ENCODE peak calls at places on chromosomes 6 and 20, in five cellular contexts. L is left lung; E is naive thymus-derived CD4-positive, alpha-beta T cell; F is IMR-90; I is kidney glomerular epithelial cell. T is an unnamed sample.

GRCh38 chr6:158259845-158260244 is 52.4 kb upstream of the TULP4 start:
- DNase-seq in L (no peak), E (no peak), F (no peak), I (no peak), T (no peak)

GRCh38 chr6:104711371-104711770 is 148.3 kb downstream of the HACE1 start:
- DNase-seq in L (no peak), E (no peak), F (peak; percentile 51), I (no peak), T (no peak)

GRCh38 chr6:109705258-109705657 is 14.2 kb downstream of the FIG4 start:
- DNase-seq in L (peak; percentile 80), E (peak; percentile 61), F (peak; percentile 88), I (peak; percentile 92), T (peak; percentile 80)

GRCh38 chr20:17504898-17505663 is 26.1 kb downstream of the BFSP1 start:
- DNase-seq in L (peak; percentile 62), E (peak; percentile 52), F (peak; percentile 59), I (peak; percentile 27), T (peak; percentile 83)

GRCh38 chr6:4672772-4673171 is 103.4 kb upstream of the CDYL start:
- DNase-seq in L (no peak), E (no peak), F (peak; percentile 63), I (no peak), T (no peak)

GRCh38 chr6:142569676-142570075 is 267.9 kb downstream of the ADGRG6 start:
- DNase-seq in L (no peak), E (peak; percentile 58), F (no peak), I (peak; percentile 30), T (no peak)

GRCh38 chr6:130547723-130548122 is 181.9 kb downstream of the TMEM200A start:
- DNase-seq in L (no peak), E (no peak), F (no peak), I (no peak), T (no peak)

GRCh38 chr6:16420715-16421461 is 182.5 kb downstream of the GMPR start:
- DNase-seq in L (no peak), E (peak; percentile 33), F (peak; percentile 83), I (no peak), T (peak; percentile 55)

GRCh38 chr6:118152524-118152923 is 245.5 kb downstream of the SLC35F1 start:
- DNase-seq in L (no peak), E (no peak), F (no peak), I (no peak), T (no peak)

GRCh38 chr6:21500314-21500713 is 93.2 kb upstream of the SOX4 start:
- DNase-seq in L (no peak), E (no peak), F (no peak), I (no peak), T (no peak)

GRCh38 chr6:94130458-94130857 is 711.1 kb upstream of the EPHA7 start:
- DNase-seq in L (no peak), E (no peak), F (no peak), I (no peak), T (no peak)

GRCh38 chr6:30548375-30548774 is 7.9 kb downstream of the GNL1 start:
- DNase-seq in L (no peak), E (no peak), F (peak; percentile 65), I (peak; percentile 30), T (no peak)

GRCh38 chr20:41133709-41134361 is 3.5 kb upstream of the PLCG1 start:
- DNase-seq in L (no peak), E (no peak), F (peak; percentile 18), I (no peak), T (no peak)

GRCh38 chr6:150091466-150091865 is 22.5 kb upstream of the ULBP3 start:
- DNase-seq in L (no peak), E (no peak), F (no peak), I (peak; percentile 45), T (no peak)

GRCh38 chr6:48826318-48826595 is 636.8 kb downstream of the MMUT start:
- DNase-seq in L (no peak), E (no peak), F (no peak), I (no peak), T (no peak)

GRCh38 chr6:39003072-39003471 is 45.5 kb upstream of the GLP1R start:
- DNase-seq in L (no peak), E (no peak), F (no peak), I (no peak), T (no peak)

GRCh38 chr20:9617062-9617461 is 102.7 kb downstream of the LAMP5 start:
- DNase-seq in L (peak; percentile 53), E (peak; percentile 18), F (peak; percentile 66), I (peak; percentile 30), T (peak; percentile 17)

GRCh38 chr6:40348591-40348990 is 238.6 kb downstream of the LRFN2 start:
- DNase-seq in L (no peak), E (no peak), F (no peak), I (no peak), T (no peak)

GRCh38 chr20:9500121-9500911 is 14.1 kb upstream of the LAMP5 start:
- DNase-seq in L (peak; percentile 48), E (no peak), F (peak; percentile 16), I (peak; percentile 18), T (no peak)

GRCh38 chr6:132401120-132401940 is at the start of gene MOXD1:
- DNase-seq in L (peak; percentile 47), E (no peak), F (peak; percentile 37), I (peak; percentile 51), T (peak; percentile 7)

GRCh38 chr6:157535354-157536217 is 154.6 kb downstream of the ZDHHC14 start:
- DNase-seq in L (no peak), E (no peak), F (peak; percentile 80), I (peak; percentile 68), T (no peak)

GRCh38 chr20:49411221-49411925 is 71.1 kb downstream of the KCNB1 start:
- DNase-seq in L (no peak), E (no peak), F (no peak), I (no peak), T (no peak)

GRCh38 chr6:16514249-16514648 is 247.0 kb downstream of the ATXN1 start:
- DNase-seq in L (no peak), E (peak; percentile 16), F (peak; percentile 76), I (peak; percentile 30), T (peak; percentile 20)

GRCh38 chr20:13494019-13494418 is 144.7 kb downstream of the TASP1 start:
- DNase-seq in L (no peak), E (no peak), F (peak; percentile 52), I (no peak), T (no peak)

GRCh38 chr6:35023601-35024000 is 117.5 kb downstream of the TCP11 start:
- DNase-seq in L (no peak), E (no peak), F (no peak), I (no peak), T (no peak)

GRCh38 chr20:62708591-62709536 is at the start of gene NTSR1:
- DNase-seq in L (no peak), E (no peak), F (no peak), I (no peak), T (no peak)

GRCh38 chr20:51190783-51191180 is 167.9 kb upstream of the KCNG1 start:
- DNase-seq in L (no peak), E (no peak), F (peak; percentile 53), I (peak; percentile 45), T (no peak)

GRCh38 chr6:7991992-7992815 is 72.0 kb downstream of the BLOC1S5 start:
- DNase-seq in L (no peak), E (no peak), F (peak; percentile 92), I (peak; percentile 50), T (no peak)

GRCh38 chr6:38212579-38212978 is 393.1 kb downstream of the ZFAND3 start:
- DNase-seq in L (no peak), E (no peak), F (no peak), I (no peak), T (no peak)

GRCh38 chr6:7087491-7087979 is 20.2 kb upstream of the RREB1 start:
- DNase-seq in L (no peak), E (peak; percentile 25), F (no peak), I (no peak), T (no peak)

GRCh38 chr6:116847234-116847633 is 18.4 kb upstream of the GPRC6A start:
- DNase-seq in L (no peak), E (no peak), F (peak; percentile 41), I (peak; percentile 39), T (no peak)

GRCh38 chr20:709421-709820 is 33.8 kb upstream of the SCRT2 start:
- DNase-seq in L (no peak), E (no peak), F (no peak), I (no peak), T (no peak)

GRCh38 chr6:5302220-5302946 is 41.1 kb downstream of the FARS2 start:
- DNase-seq in L (no peak), E (no peak), F (peak; percentile 8), I (peak; percentile 58), T (peak; percentile 0)

GRCh38 chr20:35199696-35200095 is 26.8 kb upstream of the MMP24 start:
- DNase-seq in L (no peak), E (no peak), F (peak; percentile 66), I (no peak), T (no peak)

GRCh38 chr6:11585426-11586016 is 48.0 kb downstream of the TMEM170B start:
- DNase-seq in L (no peak), E (no peak), F (peak; percentile 79), I (peak; percentile 75), T (no peak)

GRCh38 chr6:85115876-85116275 is 334.0 kb upstream of the NT5E start:
- DNase-seq in L (no peak), E (no peak), F (no peak), I (no peak), T (no peak)

GRCh38 chr20:47181056-47181862 is 175.2 kb downstream of the ZMYND8 start:
- DNase-seq in L (peak; percentile 41), E (no peak), F (peak; percentile 83), I (peak; percentile 70), T (no peak)

GRCh38 chr6:85392379-85392778 is 57.5 kb upstream of the NT5E start:
- DNase-seq in L (no peak), E (no peak), F (no peak), I (no peak), T (no peak)